ENCODE peak calls at places on chromosome 10, in seven cellular contexts. One of them, this sample, is unnamed.

GRCh38 chr10:112045885-112046284 is 137.7 kb downstream of the GPAM start:
- DNase-seq in stimulated activated naive CD8-positive, alpha-beta T cell treated with anti-CD3 and anti-CD28 coated beads, Interleukin-15, amount 100 ng/mL, for 72 hours: no peak
- DNase-seq in iPS-NIHi11: no peak
- DNase-seq in stimulated activated CD8-positive, alpha-beta memory T cell treated with anti-CD3 and anti-CD28 coated beads, Interleukin-2, amount 100 ng/mL, for 1 hour: no peak
- DNase-seq in fibroblast of the aortic adventitia: no peak
- DNase-seq in SJSA1: no peak
- DNase-seq in NT2/D1: no peak
- DNase-seq in this sample: no peak

GRCh38 chr10:24882047-24882698 is 70.2 kb downstream of the PRTFDC1 start:
- DNase-seq in NT2/D1: no peak
- DNase-seq in iPS-NIHi11: no peak
- DNase-seq in stimulated activated naive CD8-positive, alpha-beta T cell treated with anti-CD3 and anti-CD28 coated beads, Interleukin-15, amount 100 ng/mL, for 72 hours: peak; percentile 57
- DNase-seq in stimulated activated CD8-positive, alpha-beta memory T cell treated with anti-CD3 and anti-CD28 coated beads, Interleukin-2, amount 100 ng/mL, for 1 hour: no peak
- DNase-seq in SJSA1: no peak
- DNase-seq in fibroblast of the aortic adventitia: peak; percentile 63
- DNase-seq in this sample: no peak

GRCh38 chr10:93152136-93152535 is 78.4 kb downstream of the CYP26A1 start:
- DNase-seq in fibroblast of the aortic adventitia: peak; percentile 82
- DNase-seq in stimulated activated naive CD8-positive, alpha-beta T cell treated with anti-CD3 and anti-CD28 coated beads, Interleukin-15, amount 100 ng/mL, for 72 hours: no peak
- DNase-seq in NT2/D1: no peak
- DNase-seq in SJSA1: peak; percentile 85
- DNase-seq in stimulated activated CD8-positive, alpha-beta memory T cell treated with anti-CD3 and anti-CD28 coated beads, Interleukin-2, amount 100 ng/mL, for 1 hour: no peak
- DNase-seq in iPS-NIHi11: no peak
- DNase-seq in this sample: no peak

GRCh38 chr10:91434041-91434440 is 23.9 kb downstream of the HECTD2 start:
- DNase-seq in SJSA1: no peak
- DNase-seq in stimulated activated naive CD8-positive, alpha-beta T cell treated with anti-CD3 and anti-CD28 coated beads, Interleukin-15, amount 100 ng/mL, for 72 hours: no peak
- DNase-seq in stimulated activated CD8-positive, alpha-beta memory T cell treated with anti-CD3 and anti-CD28 coated beads, Interleukin-2, amount 100 ng/mL, for 1 hour: no peak
- DNase-seq in iPS-NIHi11: no peak
- DNase-seq in fibroblast of the aortic adventitia: peak; percentile 58
- DNase-seq in NT2/D1: no peak
- DNase-seq in this sample: no peak

GRCh38 chr10:132649651-132650360 is 112.2 kb downstream of the INPP5A start:
- DNase-seq in stimulated activated CD8-positive, alpha-beta memory T cell treated with anti-CD3 and anti-CD28 coated beads, Interleukin-2, amount 100 ng/mL, for 1 hour: no peak
- DNase-seq in stimulated activated naive CD8-positive, alpha-beta T cell treated with anti-CD3 and anti-CD28 coated beads, Interleukin-15, amount 100 ng/mL, for 72 hours: no peak
- DNase-seq in SJSA1: no peak
- DNase-seq in fibroblast of the aortic adventitia: no peak
- DNase-seq in iPS-NIHi11: no peak
- DNase-seq in NT2/D1: no peak
- DNase-seq in this sample: no peak

GRCh38 chr10:4790045-4790444 is 36.0 kb upstream of the AKR1E2 start:
- DNase-seq in fibroblast of the aortic adventitia: no peak
- DNase-seq in NT2/D1: no peak
- DNase-seq in SJSA1: no peak
- DNase-seq in stimulated activated CD8-positive, alpha-beta memory T cell treated with anti-CD3 and anti-CD28 coated beads, Interleukin-2, amount 100 ng/mL, for 1 hour: no peak
- DNase-seq in iPS-NIHi11: no peak
- DNase-seq in stimulated activated naive CD8-positive, alpha-beta T cell treated with anti-CD3 and anti-CD28 coated beads, Interleukin-15, amount 100 ng/mL, for 72 hours: no peak
- DNase-seq in this sample: no peak

GRCh38 chr10:59384761-59385160 is 22.4 kb upstream of the FAM13C start:
- DNase-seq in SJSA1: no peak
- DNase-seq in NT2/D1: no peak
- DNase-seq in fibroblast of the aortic adventitia: no peak
- DNase-seq in iPS-NIHi11: no peak
- DNase-seq in stimulated activated naive CD8-positive, alpha-beta T cell treated with anti-CD3 and anti-CD28 coated beads, Interleukin-15, amount 100 ng/mL, for 72 hours: no peak
- DNase-seq in stimulated activated CD8-positive, alpha-beta memory T cell treated with anti-CD3 and anti-CD28 coated beads, Interleukin-2, amount 100 ng/mL, for 1 hour: no peak
- DNase-seq in this sample: no peak

GRCh38 chr10:116779076-116779687 is 36.8 kb upstream of the HSPA12A start:
- DNase-seq in stimulated activated naive CD8-positive, alpha-beta T cell treated with anti-CD3 and anti-CD28 coated beads, Interleukin-15, amount 100 ng/mL, for 72 hours: no peak
- DNase-seq in iPS-NIHi11: no peak
- DNase-seq in stimulated activated CD8-positive, alpha-beta memory T cell treated with anti-CD3 and anti-CD28 coated beads, Interleukin-2, amount 100 ng/mL, for 1 hour: no peak
- DNase-seq in NT2/D1: no peak
- DNase-seq in SJSA1: no peak
- DNase-seq in fibroblast of the aortic adventitia: no peak
- DNase-seq in this sample: no peak

GRCh38 chr10:20743142-20743541 is 154.0 kb downstream of the NEBL start:
- DNase-seq in stimulated activated CD8-positive, alpha-beta memory T cell treated with anti-CD3 and anti-CD28 coated beads, Interleukin-2, amount 100 ng/mL, for 1 hour: no peak
- DNase-seq in stimulated activated naive CD8-positive, alpha-beta T cell treated with anti-CD3 and anti-CD28 coated beads, Interleukin-15, amount 100 ng/mL, for 72 hours: no peak
- DNase-seq in iPS-NIHi11: no peak
- DNase-seq in SJSA1: no peak
- DNase-seq in NT2/D1: no peak
- DNase-seq in fibroblast of the aortic adventitia: no peak
- DNase-seq in this sample: no peak

GRCh38 chr10:73876157-73876556 is 1.8 kb upstream of the CAMK2G start:
- DNase-seq in NT2/D1: no peak
- DNase-seq in iPS-NIHi11: no peak
- DNase-seq in fibroblast of the aortic adventitia: no peak
- DNase-seq in stimulated activated CD8-positive, alpha-beta memory T cell treated with anti-CD3 and anti-CD28 coated beads, Interleukin-2, amount 100 ng/mL, for 1 hour: no peak
- DNase-seq in stimulated activated naive CD8-positive, alpha-beta T cell treated with anti-CD3 and anti-CD28 coated beads, Interleukin-15, amount 100 ng/mL, for 72 hours: no peak
- DNase-seq in SJSA1: no peak
- DNase-seq in this sample: no peak

GRCh38 chr10:97763411-97763810 is 8.4 kb downstream of the SFRP5 start:
- DNase-seq in stimulated activated CD8-positive, alpha-beta memory T cell treated with anti-CD3 and anti-CD28 coated beads, Interleukin-2, amount 100 ng/mL, for 1 hour: no peak
- DNase-seq in fibroblast of the aortic adventitia: no peak
- DNase-seq in SJSA1: no peak
- DNase-seq in stimulated activated naive CD8-positive, alpha-beta T cell treated with anti-CD3 and anti-CD28 coated beads, Interleukin-15, amount 100 ng/mL, for 72 hours: no peak
- DNase-seq in NT2/D1: no peak
- DNase-seq in iPS-NIHi11: no peak
- DNase-seq in this sample: no peak

GRCh38 chr10:60955957-60956425 is 12.0 kb upstream of the RHOBTB1 start:
- DNase-seq in NT2/D1: no peak
- DNase-seq in stimulated activated naive CD8-positive, alpha-beta T cell treated with anti-CD3 and anti-CD28 coated beads, Interleukin-15, amount 100 ng/mL, for 72 hours: no peak
- DNase-seq in fibroblast of the aortic adventitia: peak; percentile 53
- DNase-seq in stimulated activated CD8-positive, alpha-beta memory T cell treated with anti-CD3 and anti-CD28 coated beads, Interleukin-2, amount 100 ng/mL, for 1 hour: no peak
- DNase-seq in SJSA1: peak; percentile 69
- DNase-seq in iPS-NIHi11: no peak
- DNase-seq in this sample: no peak

GRCh38 chr10:43712821-43713584 is 64.3 kb upstream of the ZNF32 start:
- DNase-seq in iPS-NIHi11: no peak
- DNase-seq in fibroblast of the aortic adventitia: peak; percentile 19
- DNase-seq in stimulated activated naive CD8-positive, alpha-beta T cell treated with anti-CD3 and anti-CD28 coated beads, Interleukin-15, amount 100 ng/mL, for 72 hours: no peak
- DNase-seq in SJSA1: no peak
- DNase-seq in stimulated activated CD8-positive, alpha-beta memory T cell treated with anti-CD3 and anti-CD28 coated beads, Interleukin-2, amount 100 ng/mL, for 1 hour: no peak
- DNase-seq in NT2/D1: no peak
- DNase-seq in this sample: peak; percentile 28

GRCh38 chr10:101041252-101041761 is 10.3 kb downstream of the SFXN3 start:
- DNase-seq in stimulated activated naive CD8-positive, alpha-beta T cell treated with anti-CD3 and anti-CD28 coated beads, Interleukin-15, amount 100 ng/mL, for 72 hours: peak; percentile 76
- DNase-seq in SJSA1: peak; percentile 81
- DNase-seq in iPS-NIHi11: peak; percentile 80
- DNase-seq in NT2/D1: peak; percentile 60
- DNase-seq in stimulated activated CD8-positive, alpha-beta memory T cell treated with anti-CD3 and anti-CD28 coated beads, Interleukin-2, amount 100 ng/mL, for 1 hour: peak; percentile 55
- DNase-seq in fibroblast of the aortic adventitia: peak; percentile 92
- DNase-seq in this sample: peak; percentile 92

GRCh38 chr10:132439424-132440163 is 42.6 kb downstream of the PWWP2B start:
- DNase-seq in iPS-NIHi11: no peak
- DNase-seq in SJSA1: no peak
- DNase-seq in NT2/D1: no peak
- DNase-seq in stimulated activated naive CD8-positive, alpha-beta T cell treated with anti-CD3 and anti-CD28 coated beads, Interleukin-15, amount 100 ng/mL, for 72 hours: no peak
- DNase-seq in stimulated activated CD8-positive, alpha-beta memory T cell treated with anti-CD3 and anti-CD28 coated beads, Interleukin-2, amount 100 ng/mL, for 1 hour: no peak
- DNase-seq in fibroblast of the aortic adventitia: no peak
- DNase-seq in this sample: no peak

This sample was measured in right atrium auricular region.